ENCODE peak calls at places on chromosomes 2 and 18, in four cellular contexts. O is nucleus accumbens, V is neural crest cell, Z is AG08396. P is an unnamed sample.

GRCh38 chr2:63055510-63056308 is 5.1 kb downstream of the OTX1 start:
- DNase-seq in V (peak), O (no peak), Z (peak), P (peak)

GRCh38 chr2:156810094-156810493 is 373.9 kb downstream of the GPD2 start:
- DNase-seq in O (no peak), V (no peak), Z (no peak), P (no peak)

GRCh38 chr18:48314694-48315093 is 94.5 kb downstream of the ZBTB7C start:
- DNase-seq in O (no peak), V (no peak), Z (no peak), P (no peak)

GRCh38 chr18:32469190-32469611 is 1.5 kb downstream of the GAREM1 start:
- DNase-seq in V (no peak), O (peak), Z (peak), P (peak)

GRCh38 chr2:24122356-24123211 is 550 bp downstream of the PFN4 start:
- DNase-seq in O (no peak), Z (no peak), V (no peak), P (no peak)

GRCh38 chr2:73970850-73971471 is 13.7 kb upstream of the TET3 start:
- DNase-seq in V (no peak), Z (peak), O (peak), P (no peak)

GRCh38 chr2:102273619-102274211 is 37.6 kb upstream of the IL1RL1 start:
- DNase-seq in V (no peak), O (no peak), Z (no peak), P (no peak)

GRCh38 chr2:42971947-42972736 is 179.8 kb upstream of the HAAO start:
- DNase-seq in Z (no peak), O (no peak), V (no peak), P (no peak)

GRCh38 chr2:8636691-8637636 is 44.9 kb upstream of the ID2 start:
- DNase-seq in V (no peak), Z (peak), O (no peak), P (peak)

GRCh38 chr2:178057179-178057578 is 15.4 kb downstream of the PDE11A start:
- DNase-seq in V (no peak), Z (no peak), O (no peak), P (no peak)

GRCh38 chr2:121898483-121898882 is 143.0 kb downstream of the TSN start:
- DNase-seq in Z (no peak), V (no peak), O (no peak), P (no peak)

GRCh38 chr18:23106575-23106974 is 28.7 kb upstream of the CABLES1 start:
- DNase-seq in Z (peak), V (no peak), O (no peak), P (no peak)

GRCh38 chr2:216519154-216519762 is 20.6 kb downstream of the RPL37A start:
- DNase-seq in O (peak), Z (peak), V (peak), P (peak)

GRCh38 chr2:53568463-53568862 is 199.1 kb upstream of the CHAC2 start:
- DNase-seq in Z (no peak), O (no peak), V (no peak), P (no peak)

GRCh38 chr2:133726906-133727305 is 158.6 kb upstream of the NCKAP5 start:
- DNase-seq in O (no peak), Z (no peak), V (no peak), P (no peak)

GRCh38 chr2:240511351-240512108 is 46.3 kb downstream of the ANKMY1 start:
- DNase-seq in Z (peak), O (no peak), V (no peak), P (no peak)

GRCh38 chr2:101387151-101387807 is at the start of gene CREG2:
- DNase-seq in V (peak), Z (peak), O (peak), P (peak)

GRCh38 chr18:3603460-3604259 is 153.7 kb downstream of the TGIF1 start:
- DNase-seq in Z (peak), O (no peak), V (no peak), P (peak)

GRCh38 chr2:64661770-64662169 is 8.1 kb upstream of the SERTAD2 start:
- DNase-seq in Z (no peak), V (no peak), O (no peak), P (no peak)

GRCh38 chr18:79354350-79354749 is 41.4 kb upstream of the NFATC1 start:
- DNase-seq in V (no peak), Z (no peak), O (no peak), P (no peak)

GRCh38 chr18:61189376-61189775 is 143.9 kb upstream of the CDH20 start:
- DNase-seq in Z (no peak), O (no peak), V (no peak), P (no peak)

GRCh38 chr2:150610670-150611279 is 123.3 kb upstream of the RND3 start:
- DNase-seq in V (peak), O (no peak), Z (peak), P (no peak)

GRCh38 chr2:73956211-73956865 is 28.4 kb upstream of the TET3 start:
- DNase-seq in V (no peak), Z (no peak), O (no peak), P (no peak)

GRCh38 chr2:64062840-64063239 is 43.6 kb upstream of the VPS54 start:
- DNase-seq in O (no peak), V (no peak), Z (no peak), P (no peak)

GRCh38 chr2:4412637-4413187 is 709.3 kb downstream of the DCDC2C start:
- DNase-seq in V (no peak), O (no peak), Z (no peak), P (no peak)

GRCh38 chr2:211867845-211868361 is 670.7 kb downstream of the ERBB4 start:
- DNase-seq in Z (no peak), O (no peak), V (no peak), P (no peak)

GRCh38 chr18:25830787-25831186 is 259.6 kb downstream of the SS18 start:
- DNase-seq in O (no peak), V (no peak), Z (peak), P (no peak)

GRCh38 chr2:75076088-75076487 is 117.6 kb downstream of the POLE4 start:
- DNase-seq in Z (no peak), O (no peak), V (no peak), P (no peak)

GRCh38 chr2:61275575-61276184 is 113.7 kb downstream of the C2orf74 start:
- DNase-seq in V (no peak), O (no peak), Z (no peak), P (no peak)

GRCh38 chr2:45176399-45176798 is 167.1 kb upstream of the SIX2 start:
- DNase-seq in V (no peak), Z (no peak), O (no peak), P (peak)

GRCh38 chr18:2997846-2998599 is 14.9 kb downstream of the LPIN2 start:
- DNase-seq in V (no peak), Z (no peak), O (no peak), P (no peak)

GRCh38 chr2:229032596-229033234 is 238.4 kb downstream of the PID1 start:
- DNase-seq in V (no peak), O (no peak), Z (peak), P (no peak)

GRCh38 chr2:222307138-222307756 is 8.4 kb upstream of the PAX3 start:
- DNase-seq in O (no peak), Z (no peak), V (peak), P (peak)

GRCh38 chr18:65821890-65822289 is 71.1 kb downstream of the CDH7 start:
- DNase-seq in Z (no peak), V (no peak), O (no peak), P (no peak)

GRCh38 chr2:174840436-174840835 is 76.2 kb upstream of the CHRNA1 start:
- DNase-seq in O (no peak), Z (peak), V (no peak), P (no peak)

GRCh38 chr2:238497610-238498005 is 70.9 kb downstream of the ASB1 start:
- DNase-seq in Z (no peak), O (no peak), V (no peak), P (peak)

GRCh38 chr2:233519787-233520611 is 46.6 kb downstream of the USP40 start:
- DNase-seq in Z (no peak), V (no peak), O (no peak), P (no peak)